ENCODE peak calls at places on chromosomes 12 and 14, in eight cellular contexts. Q, A, W, Y, Z, G, U and J are unnamed samples.

GRCh38 chr12:80040075-80040738 is 59.1 kb upstream of the OTOGL start:
- DNase-seq in Q (no peak), A (peak), W (no peak), Y (no peak), Z (no peak), G (no peak), U (no peak), J (no peak)

GRCh38 chr14:57918791-57919190 is 52.9 kb upstream of the SLC35F4 start:
- DNase-seq in Q (no peak), A (no peak), W (no peak), Y (no peak), Z (no peak), G (no peak), U (no peak), J (no peak)

GRCh38 chr12:96989916-96990315 is 82.9 kb downstream of the NEDD1 start:
- DNase-seq in Q (no peak), A (peak), W (no peak), Y (no peak), Z (no peak), G (no peak), U (no peak), J (no peak)

GRCh38 chr12:13196302-13196921 is at the start of gene EMP1:
- DNase-seq in Q (peak), A (peak), W (peak), Y (peak), Z (peak), G (peak), U (peak), J (peak)

GRCh38 chr12:118055865-118056773 is 4.9 kb downstream of the WSB2 start:
- DNase-seq in Q (no peak), A (no peak), W (no peak), Y (no peak), Z (no peak), G (no peak), U (no peak), J (no peak)

GRCh38 chr14:29671034-29671433 is 256.6 kb downstream of the PRKD1 start:
- DNase-seq in Q (no peak), A (peak), W (no peak), Y (no peak), Z (no peak), G (no peak), U (no peak), J (no peak)

GRCh38 chr12:107748472-107748871 is 12.5 kb downstream of the PRDM4 start:
- DNase-seq in Q (no peak), A (peak), W (no peak), Y (no peak), Z (peak), G (no peak), U (peak), J (peak)

GRCh38 chr12:68001486-68002466 is 12.5 kb downstream of the IFNG-AS1 start:
- DNase-seq in Q (no peak), A (peak), W (no peak), Y (no peak), Z (no peak), G (no peak), U (no peak), J (no peak)

GRCh38 chr12:131636940-131637750 is 73.7 kb upstream of the SFSWAP start:
- DNase-seq in Q (no peak), A (no peak), W (no peak), Y (no peak), Z (no peak), G (no peak), U (no peak), J (no peak)

GRCh38 chr14:69712637-69713088 is 54.3 kb upstream of the SRSF5 start:
- DNase-seq in Q (no peak), A (no peak), W (no peak), Y (no peak), Z (no peak), G (no peak), U (no peak), J (no peak)

GRCh38 chr12:68086019-68086603 is 73.4 kb downstream of the IFNG start:
- DNase-seq in Q (no peak), A (no peak), W (no peak), Y (no peak), Z (no peak), G (no peak), U (no peak), J (no peak)

GRCh38 chr12:69739287-69740191 is 879 bp downstream of the RAB3IP start:
- DNase-seq in Q (peak), A (peak), W (peak), Y (peak), Z (no peak), G (peak), U (no peak), J (no peak)

GRCh38 chr12:188910-189621 is 24.9 kb downstream of the SLC6A12 start:
- DNase-seq in Q (peak), A (peak), W (peak), Y (peak), Z (no peak), G (peak), U (peak), J (no peak)

GRCh38 chr14:33386140-33386539 is 447.5 kb downstream of the NPAS3 start:
- DNase-seq in Q (no peak), A (no peak), W (no peak), Y (no peak), Z (no peak), G (no peak), U (no peak), J (no peak)

GRCh38 chr12:6049992-6050391 is 74.5 kb downstream of the VWF start:
- DNase-seq in Q (no peak), A (no peak), W (no peak), Y (no peak), Z (no peak), G (no peak), U (no peak), J (no peak)

GRCh38 chr14:106622200-106622745 is 1095.9 kb downstream of the TMEM121 start:
- DNase-seq in Q (no peak), A (no peak), W (no peak), Y (no peak), Z (no peak), G (no peak), U (no peak), J (no peak)

GRCh38 chr14:66359500-66359899 is 126.7 kb upstream of the CCDC196 start:
- DNase-seq in Q (no peak), A (peak), W (peak), Y (no peak), Z (no peak), G (no peak), U (peak), J (peak)

GRCh38 chr12:105262461-105263184 is 26.6 kb upstream of the APPL2 start:
- DNase-seq in Q (no peak), A (no peak), W (no peak), Y (no peak), Z (no peak), G (no peak), U (no peak), J (no peak)

GRCh38 chr12:71780207-71780822 is 25.7 kb downstream of the RAB21 start:
- DNase-seq in Q (no peak), A (peak), W (no peak), Y (peak), Z (no peak), G (peak), U (peak), J (no peak)

GRCh38 chr14:95490727-95491451 is 25.6 kb downstream of the SYNE3 start:
- DNase-seq in Q (no peak), A (peak), W (no peak), Y (no peak), Z (peak), G (no peak), U (no peak), J (no peak)

GRCh38 chr14:24303988-24304387 is 3.8 kb downstream of the CIDEB start:
- DNase-seq in Q (no peak), A (no peak), W (no peak), Y (no peak), Z (no peak), G (no peak), U (no peak), J (no peak)

GRCh38 chr14:103191856-103192835 is 68.9 kb downstream of the TNFAIP2 start:
- DNase-seq in Q (no peak), A (no peak), W (no peak), Y (no peak), Z (no peak), G (peak), U (no peak), J (no peak)

GRCh38 chr12:111024205-111024794 is 103.9 kb upstream of the MYL2 start:
- DNase-seq in Q (no peak), A (peak), W (peak), Y (no peak), Z (no peak), G (peak), U (no peak), J (no peak)

GRCh38 chr12:131511391-131511802 is 199.5 kb upstream of the SFSWAP start:
- DNase-seq in Q (no peak), A (peak), W (peak), Y (peak), Z (peak), G (no peak), U (no peak), J (no peak)